ENCODE peak calls at places on chromosomes 7 and 10, in eight cellular contexts. O is PC-3, Q is cardiac muscle cell, X is fibroblast of lung, A is IMR-90, N is thoracic aorta, V is GM23338, C is GM23248. E is an unnamed sample.

GRCh38 chr10:119346063-119346835 is 138.9 kb downstream of the GRK5 start:
- DNase-seq in N (no peak), O (no peak), A (no peak), C (no peak), V (no peak), X (no peak), Q (no peak), E (no peak)

GRCh38 chr10:80460399-80461207 is 6.5 kb downstream of the TSPAN14 start:
- DNase-seq in A (peak), O (no peak), C (peak), N (no peak), V (peak), Q (no peak), X (peak), E (peak)

GRCh38 chr7:133582766-133583523 is 330.1 kb downstream of the EXOC4 start:
- DNase-seq in C (peak), Q (no peak), X (peak), N (no peak), O (no peak), V (no peak), A (peak), E (no peak)

GRCh38 chr10:28719789-28720436 is 42.6 kb downstream of the BAMBI start:
- DNase-seq in Q (no peak), O (peak), A (peak), V (no peak), N (no peak), X (peak), C (peak), E (no peak)

GRCh38 chr10:51416494-51416893 is 282.9 kb downstream of the CSTF2T start:
- DNase-seq in X (no peak), N (no peak), Q (no peak), O (no peak), V (no peak), C (no peak), A (no peak), E (no peak)

GRCh38 chr7:145082366-145083240 is 246.8 kb upstream of the TPK1 start:
- DNase-seq in N (no peak), O (no peak), V (peak), A (no peak), C (no peak), X (no peak), Q (no peak), E (peak)

GRCh38 chr10:33982995-33983394 is 648.5 kb upstream of the NRP1 start:
- DNase-seq in C (peak), V (no peak), Q (no peak), N (no peak), O (peak), X (peak), A (peak), E (no peak)

GRCh38 chr7:148584154-148584827 is 6.3 kb upstream of the C7orf33 start:
- DNase-seq in N (no peak), Q (no peak), A (no peak), C (no peak), V (no peak), O (no peak), X (no peak), E (no peak)

GRCh38 chr10:124996127-124996853 is 54.4 kb downstream of the ZRANB1 start:
- DNase-seq in Q (no peak), N (no peak), X (no peak), V (no peak), A (no peak), O (no peak), C (no peak), E (no peak)

GRCh38 chr10:58237014-58237830 is 30.5 kb downstream of the IPMK start:
- DNase-seq in A (peak), X (peak), V (no peak), O (peak), Q (no peak), N (no peak), C (peak), E (no peak)

GRCh38 chr7:97118306-97118917 is 914 bp downstream of the SDHAF3 start:
- DNase-seq in X (no peak), O (no peak), A (no peak), V (no peak), C (peak), Q (no peak), N (no peak), E (no peak)

GRCh38 chr7:79452495-79453265 is 787 bp downstream of the MAGI2 start:
- DNase-seq in Q (peak), N (no peak), O (no peak), X (peak), A (peak), V (peak), C (peak), E (peak)

GRCh38 chr7:110804501-110804900 is 286.4 kb upstream of the LRRN3 start:
- DNase-seq in N (no peak), O (no peak), V (peak), Q (no peak), C (no peak), A (no peak), X (no peak), E (peak)

GRCh38 chr10:84114088-84114667 is 25.1 kb upstream of the GHITM start:
- DNase-seq in N (no peak), A (no peak), C (peak), X (no peak), O (peak), Q (peak), V (peak), E (no peak)

GRCh38 chr10:5951167-5951711 is 26.1 kb downstream of the IL15RA start:
- DNase-seq in N (no peak), V (no peak), O (peak), X (peak), C (peak), A (no peak), Q (no peak), E (no peak)

GRCh38 chr10:129614341-129614740 is 147.3 kb downstream of the MGMT start:
- DNase-seq in C (peak), X (no peak), V (no peak), N (no peak), O (no peak), A (no peak), Q (no peak), E (no peak)

GRCh38 chr10:118369806-118370205 is 27.7 kb upstream of the FAM204A start:
- DNase-seq in C (no peak), A (no peak), V (no peak), Q (no peak), X (no peak), O (no peak), N (no peak), E (no peak)

GRCh38 chr10:48501226-48501625 is 103.6 kb downstream of the ARHGAP22 start:
- DNase-seq in V (no peak), Q (no peak), A (no peak), C (no peak), X (no peak), N (no peak), O (no peak), E (no peak)

GRCh38 chr10:11631890-11632587 is 20.6 kb upstream of the USP6NL start:
- DNase-seq in A (no peak), O (no peak), Q (no peak), C (no peak), N (no peak), X (no peak), V (no peak), E (no peak)

GRCh38 chr7:102450242-102450641 is 14.4 kb downstream of the ALKBH4 start:
- DNase-seq in N (no peak), X (no peak), A (no peak), Q (no peak), C (no peak), O (peak), V (no peak), E (no peak)

GRCh38 chr7:120190109-120190508 is 82.9 kb upstream of the KCND2 start:
- DNase-seq in V (peak), O (no peak), N (no peak), Q (no peak), A (no peak), X (no peak), C (no peak), E (peak)

GRCh38 chr10:100163704-100164621 is 21.9 kb downstream of the ERLIN1 start:
- DNase-seq in C (peak), A (peak), V (no peak), O (peak), Q (no peak), X (no peak), N (no peak), E (no peak)

GRCh38 chr10:47266602-47267001 is 33.4 kb upstream of the GDF10 start:
- DNase-seq in X (no peak), O (no peak), Q (no peak), A (no peak), N (no peak), V (no peak), C (no peak), E (no peak)
- H3K27ac ChIP-seq in X (no peak), O (no peak), Q (no peak), A (no peak), N (no peak), V (no peak), C (no peak), E (no peak)

GRCh38 chr10:74587109-74587508 is 239.3 kb upstream of the KAT6B start:
- DNase-seq in N (no peak), C (no peak), O (no peak), V (no peak), X (no peak), A (no peak), Q (no peak), E (no peak)
- H3K27ac ChIP-seq in N (no peak), C (no peak), O (no peak), V (no peak), X (no peak), A (no peak), Q (peak), E (no peak)

GRCh38 chr10:122374246-122374858 is at the start of gene PLEKHA1:
- DNase-seq in Q (peak), N (peak), O (peak), V (peak), A (peak), X (peak), C (peak), E (peak)
- H3K27ac ChIP-seq in Q (peak), N (peak), O (peak), V (no peak), A (peak), X (peak), C (peak), E (no peak)

GRCh38 chr10:29733323-29733722 is 98.6 kb upstream of the SVIL start:
- DNase-seq in N (no peak), O (no peak), X (no peak), C (no peak), A (no peak), Q (no peak), V (no peak), E (no peak)

GRCh38 chr10:29730461-29730860 is 95.7 kb upstream of the SVIL start:
- DNase-seq in C (no peak), X (no peak), A (no peak), V (no peak), N (no peak), O (no peak), Q (no peak), E (no peak)

GRCh38 chr10:29731760-29732159 is 97.0 kb upstream of the SVIL start:
- DNase-seq in A (no peak), N (no peak), X (peak), V (peak), O (no peak), Q (no peak), C (no peak), E (no peak)

GRCh38 chr10:29732918-29733317 is 98.1 kb upstream of the SVIL start:
- DNase-seq in V (no peak), N (no peak), C (no peak), O (no peak), A (no peak), X (no peak), Q (no peak), E (no peak)

GRCh38 chr10:29730969-29731368 is 96.2 kb upstream of the SVIL start:
- DNase-seq in A (no peak), O (no peak), Q (no peak), N (no peak), C (no peak), V (no peak), X (no peak), E (no peak)
- H3K27ac ChIP-seq in A (no peak), O (no peak), Q (no peak), N (peak), C (no peak), V (no peak), X (no peak), E (no peak)

E was measured in H9.